ENCODE peak calls at places on chromosome 2, in nine cellular contexts. One of them, this sample, is unnamed.

GRCh38 chr2:125853626-125854025 is 802.3 kb upstream of the GYPC start:
- DNase-seq in upper lobe of left lung: no peak
- DNase-seq in nucleus accumbens: no peak
- DNase-seq in esophagus muscularis mucosa: no peak
- DNase-seq in posterior cingulate gyrus: no peak
- DNase-seq in EH: no peak
- DNase-seq in transverse colon: no peak
- DNase-seq in activated naive CD4-positive, alpha-beta T cell treated with anti-CD3 and anti-CD28 coated beads for 36 hours: no peak
- DNase-seq in NCI-H2029: no peak
- DNase-seq in this sample: no peak

GRCh38 chr2:26578581-26578980 is 62.6 kb downstream of the CIB4 start:
- DNase-seq in upper lobe of left lung: peak
- DNase-seq in nucleus accumbens: no peak
- DNase-seq in esophagus muscularis mucosa: no peak
- DNase-seq in posterior cingulate gyrus: no peak
- DNase-seq in EH: no peak
- DNase-seq in transverse colon: no peak
- DNase-seq in activated naive CD4-positive, alpha-beta T cell treated with anti-CD3 and anti-CD28 coated beads for 36 hours: no peak
- DNase-seq in NCI-H2029: no peak
- DNase-seq in this sample: no peak

GRCh38 chr2:235170536-235171510 is 219.0 kb downstream of the SH3BP4 start:
- DNase-seq in upper lobe of left lung: no peak
- DNase-seq in nucleus accumbens: no peak
- DNase-seq in esophagus muscularis mucosa: no peak
- DNase-seq in posterior cingulate gyrus: peak
- DNase-seq in EH: peak
- DNase-seq in transverse colon: peak
- DNase-seq in activated naive CD4-positive, alpha-beta T cell treated with anti-CD3 and anti-CD28 coated beads for 36 hours: no peak
- DNase-seq in NCI-H2029: peak
- DNase-seq in this sample: no peak

GRCh38 chr2:187395276-187396015 is 52.6 kb downstream of the CALCRL start:
- DNase-seq in upper lobe of left lung: no peak
- DNase-seq in nucleus accumbens: no peak
- DNase-seq in esophagus muscularis mucosa: no peak
- DNase-seq in posterior cingulate gyrus: no peak
- DNase-seq in EH: no peak
- DNase-seq in transverse colon: no peak
- DNase-seq in activated naive CD4-positive, alpha-beta T cell treated with anti-CD3 and anti-CD28 coated beads for 36 hours: no peak
- DNase-seq in NCI-H2029: no peak
- DNase-seq in this sample: no peak

GRCh38 chr2:71686781-71687180 is 233.4 kb downstream of the DYSF start:
- DNase-seq in upper lobe of left lung: no peak
- DNase-seq in nucleus accumbens: no peak
- DNase-seq in esophagus muscularis mucosa: no peak
- DNase-seq in posterior cingulate gyrus: no peak
- DNase-seq in EH: no peak
- DNase-seq in transverse colon: no peak
- DNase-seq in activated naive CD4-positive, alpha-beta T cell treated with anti-CD3 and anti-CD28 coated beads for 36 hours: no peak
- DNase-seq in NCI-H2029: no peak
- DNase-seq in this sample: no peak

GRCh38 chr2:177352441-177353070 is 40.0 kb upstream of the AGPS start:
- DNase-seq in upper lobe of left lung: peak
- DNase-seq in nucleus accumbens: no peak
- DNase-seq in esophagus muscularis mucosa: no peak
- DNase-seq in posterior cingulate gyrus: no peak
- DNase-seq in EH: no peak
- DNase-seq in transverse colon: no peak
- DNase-seq in activated naive CD4-positive, alpha-beta T cell treated with anti-CD3 and anti-CD28 coated beads for 36 hours: no peak
- DNase-seq in NCI-H2029: no peak
- DNase-seq in this sample: no peak

GRCh38 chr2:207334631-207335371 is 169.1 kb upstream of the KLF7 start:
- DNase-seq in upper lobe of left lung: peak
- DNase-seq in nucleus accumbens: no peak
- DNase-seq in esophagus muscularis mucosa: no peak
- DNase-seq in posterior cingulate gyrus: peak
- DNase-seq in EH: peak
- DNase-seq in transverse colon: peak
- DNase-seq in activated naive CD4-positive, alpha-beta T cell treated with anti-CD3 and anti-CD28 coated beads for 36 hours: peak
- DNase-seq in NCI-H2029: peak
- DNase-seq in this sample: no peak

GRCh38 chr2:226652388-226652787 is 147.2 kb downstream of the IRS1 start:
- DNase-seq in upper lobe of left lung: no peak
- DNase-seq in nucleus accumbens: no peak
- DNase-seq in esophagus muscularis mucosa: no peak
- DNase-seq in posterior cingulate gyrus: no peak
- DNase-seq in EH: peak
- DNase-seq in transverse colon: no peak
- DNase-seq in activated naive CD4-positive, alpha-beta T cell treated with anti-CD3 and anti-CD28 coated beads for 36 hours: peak
- DNase-seq in NCI-H2029: no peak
- DNase-seq in this sample: no peak

GRCh38 chr2:199456383-199457146 is 1.2 kb downstream of the SATB2 start:
- DNase-seq in upper lobe of left lung: no peak
- DNase-seq in nucleus accumbens: no peak
- DNase-seq in esophagus muscularis mucosa: no peak
- DNase-seq in posterior cingulate gyrus: no peak
- DNase-seq in EH: no peak
- DNase-seq in transverse colon: no peak
- DNase-seq in activated naive CD4-positive, alpha-beta T cell treated with anti-CD3 and anti-CD28 coated beads for 36 hours: no peak
- DNase-seq in NCI-H2029: no peak
- DNase-seq in this sample: no peak